ENCODE peak calls at places on chromosomes 5 and 9, in four cellular contexts. One of them, this sample, is unnamed.

GRCh38 chr5:96582343-96582742 is 79.8 kb upstream of the CAST start:
- DNase-seq in NCI-H2081: peak; percentile 53
- DNase-seq in lower leg skin: no peak
- DNase-seq in globus pallidus: no peak
- DNase-seq in this sample: no peak

GRCh38 chr5:16735092-16735970 is 118.5 kb upstream of the RETREG1 start:
- DNase-seq in globus pallidus: no peak
- DNase-seq in lower leg skin: peak; percentile 36
- DNase-seq in NCI-H2081: no peak
- DNase-seq in this sample: peak; percentile 36

GRCh38 chr9:36258989-36259315 is 704 bp upstream of the GNE start:
- DNase-seq in globus pallidus: no peak
- DNase-seq in NCI-H2081: no peak
- DNase-seq in lower leg skin: no peak
- DNase-seq in this sample: no peak

GRCh38 chr9:13943176-13943575 is 370.8 kb downstream of the NFIB start:
- DNase-seq in NCI-H2081: no peak
- DNase-seq in globus pallidus: no peak
- DNase-seq in lower leg skin: no peak
- DNase-seq in this sample: no peak

GRCh38 chr9:88387035-88387732 is 1.1 kb upstream of the SPIN1 start:
- DNase-seq in NCI-H2081: peak; percentile 25
- DNase-seq in globus pallidus: peak; percentile 28
- DNase-seq in lower leg skin: peak; percentile 87
- DNase-seq in this sample: peak; percentile 54

GRCh38 chr9:94799578-94800264 is 73.2 kb downstream of the AOPEP start:
- DNase-seq in lower leg skin: no peak
- DNase-seq in globus pallidus: no peak
- DNase-seq in NCI-H2081: no peak
- DNase-seq in this sample: peak; percentile 53

GRCh38 chr5:139402561-139403158 is 1.2 kb downstream of the SPATA24 start:
- DNase-seq in globus pallidus: no peak
- DNase-seq in lower leg skin: no peak
- DNase-seq in NCI-H2081: no peak
- DNase-seq in this sample: peak; percentile 58

GRCh38 chr9:108186996-108187395 is 668.8 kb downstream of the ACTL7B start:
- DNase-seq in NCI-H2081: no peak
- DNase-seq in lower leg skin: no peak
- DNase-seq in globus pallidus: peak; percentile 40
- DNase-seq in this sample: no peak

GRCh38 chr9:130915096-130915447 is 18.5 kb upstream of the QRFP start:
- DNase-seq in globus pallidus: no peak
- DNase-seq in NCI-H2081: no peak
- DNase-seq in lower leg skin: no peak
- DNase-seq in this sample: no peak

GRCh38 chr9:89425921-89426388 is 72.0 kb downstream of the SEMA4D start:
- DNase-seq in lower leg skin: no peak
- DNase-seq in globus pallidus: peak; percentile 85
- DNase-seq in NCI-H2081: no peak
- DNase-seq in this sample: peak; percentile 63

GRCh38 chr9:94611638-94612068 is 18.0 kb upstream of the FBP2 start:
- DNase-seq in lower leg skin: no peak
- DNase-seq in NCI-H2081: no peak
- DNase-seq in globus pallidus: no peak
- DNase-seq in this sample: no peak

GRCh38 chr5:179699640-179700298 is 1.0 kb downstream of the CANX start:
- DNase-seq in lower leg skin: no peak
- DNase-seq in NCI-H2081: no peak
- DNase-seq in globus pallidus: peak; percentile 20
- DNase-seq in this sample: no peak

GRCh38 chr5:143217065-143217803 is 186.3 kb downstream of the NR3C1 start:
- DNase-seq in lower leg skin: peak; percentile 64
- DNase-seq in NCI-H2081: no peak
- DNase-seq in globus pallidus: no peak
- DNase-seq in this sample: no peak

GRCh38 chr5:172768573-172769323 is 2.2 kb downstream of the DUSP1 start:
- DNase-seq in globus pallidus: peak; percentile 37
- DNase-seq in NCI-H2081: no peak
- DNase-seq in lower leg skin: peak; percentile 87
- DNase-seq in this sample: peak; percentile 82

GRCh38 chr9:113702423-113702755 is 173.7 kb upstream of the ZNF618 start:
- DNase-seq in globus pallidus: no peak
- DNase-seq in NCI-H2081: no peak
- DNase-seq in lower leg skin: peak; percentile 68
- DNase-seq in this sample: no peak

GRCh38 chr5:38157024-38157423 is 101.3 kb upstream of the EGFLAM start:
- DNase-seq in lower leg skin: no peak
- DNase-seq in NCI-H2081: no peak
- DNase-seq in globus pallidus: no peak
- DNase-seq in this sample: no peak

GRCh38 chr5:62732677-62733121 is 154.1 kb downstream of the LRRC70 start:
- DNase-seq in lower leg skin: no peak
- DNase-seq in globus pallidus: peak; percentile 38
- DNase-seq in NCI-H2081: no peak
- DNase-seq in this sample: no peak

GRCh38 chr9:99264070-99264469 is 42.0 kb downstream of the SEC61B start:
- DNase-seq in globus pallidus: no peak
- DNase-seq in NCI-H2081: no peak
- DNase-seq in lower leg skin: no peak
- DNase-seq in this sample: no peak

GRCh38 chr9:89544280-89544664 is 46.4 kb upstream of the SEMA4D start:
- DNase-seq in globus pallidus: no peak
- DNase-seq in NCI-H2081: no peak
- DNase-seq in lower leg skin: no peak
- DNase-seq in this sample: no peak

GRCh38 chr9:94802795-94803194 is 76.3 kb downstream of the AOPEP start:
- DNase-seq in lower leg skin: no peak
- DNase-seq in NCI-H2081: no peak
- DNase-seq in globus pallidus: no peak
- DNase-seq in this sample: peak; percentile 71

GRCh38 chr5:82509726-82510125 is 231.6 kb upstream of the RPS23 start:
- DNase-seq in globus pallidus: no peak
- DNase-seq in NCI-H2081: no peak
- DNase-seq in lower leg skin: no peak
- DNase-seq in this sample: no peak

GRCh38 chr5:122332589-122333555 is 20.8 kb downstream of the SNCAIP start:
- DNase-seq in lower leg skin: no peak
- DNase-seq in globus pallidus: no peak
- DNase-seq in NCI-H2081: no peak
- DNase-seq in this sample: no peak

GRCh38 chr9:5976668-5977397 is 38.6 kb downstream of the RANBP6 start:
- DNase-seq in NCI-H2081: no peak
- DNase-seq in lower leg skin: no peak
- DNase-seq in globus pallidus: peak; percentile 16
- DNase-seq in this sample: no peak

GRCh38 chr9:106693546-106693945 is 169.4 kb upstream of the ZNF462 start:
- DNase-seq in lower leg skin: no peak
- DNase-seq in NCI-H2081: no peak
- DNase-seq in globus pallidus: no peak
- DNase-seq in this sample: no peak

This sample was measured in SJSA1.